ENCODE peak calls at places on chromosome 12, in eight cellular contexts. T is fibroblast of lung; K is H9; U is activated T-helper 1 cell treated with anti-CD3 and anti-CD28 coated beads, Interleukin-2, amount 50 U/mL, for 16 hours; V is posterior cingulate gyrus; J is NCI-H146; P is GM04504; Y is NCI-H748 treated with DMSO at 0.1 percent for 48 hours. A is an unnamed sample.
A peak's percentile ranks its signal among the peaks of the same experiment; 100 is the strongest.

GRCh38 chr12:737117-737739 is 15.2 kb upstream of the WNK1 start:
- DNase-seq in T (no peak), K (no peak), U (no peak), V (no peak), J (no peak), P (no peak), Y (no peak), A (no peak)

GRCh38 chr12:53461059-53461458 is 9.2 kb downstream of the PCBP2 start:
- DNase-seq in T (no peak), K (no peak), U (no peak), V (no peak), J (no peak), P (no peak), Y (no peak), A (no peak)

GRCh38 chr12:90253142-90253541 is 544.5 kb upstream of the ATP2B1 start:
- DNase-seq in T (no peak), K (no peak), U (no peak), V (no peak), J (no peak), P (no peak), Y (no peak), A (no peak)

GRCh38 chr12:54141534-54142475 is 47.0 kb downstream of the SMUG1 start:
- DNase-seq in T (no peak), K (no peak), U (no peak), V (no peak), J (no peak), P (peak; percentile 69), Y (no peak), A (no peak)

GRCh38 chr12:119236372-119236771 is 57.6 kb downstream of the HSPB8 start:
- DNase-seq in T (no peak), K (no peak), U (no peak), V (no peak), J (no peak), P (no peak), Y (no peak), A (no peak)

GRCh38 chr12:76714415-76714814 is 49.5 kb upstream of the ZDHHC17 start:
- DNase-seq in T (no peak), K (no peak), U (no peak), V (no peak), J (no peak), P (no peak), Y (no peak), A (no peak)

GRCh38 chr12:59113831-59114273 is 193.5 kb upstream of the LRIG3 start:
- DNase-seq in T (peak; percentile 86), K (peak; percentile 88), U (no peak), V (peak; percentile 89), J (peak; percentile 90), P (peak; percentile 62), Y (peak; percentile 77), A (peak; percentile 29)

GRCh38 chr12:106415134-106415533 is 57.6 kb downstream of the POLR3B start:
- DNase-seq in T (no peak), K (no peak), U (no peak), V (no peak), J (no peak), P (no peak), Y (no peak), A (peak; percentile 7)

GRCh38 chr12:19886805-19887105 is 447.5 kb downstream of the AEBP2 start:
- DNase-seq in T (peak; percentile 49), K (no peak), U (no peak), V (no peak), J (no peak), P (no peak), Y (no peak), A (no peak)

GRCh38 chr12:16880864-16881285 is 274.9 kb upstream of the LMO3 start:
- DNase-seq in T (no peak), K (peak; percentile 35), U (no peak), V (peak; percentile 41), J (peak; percentile 97), P (no peak), Y (peak; percentile 81), A (no peak)

GRCh38 chr12:77645966-77646598 is 184.6 kb upstream of the NAV3 start:
- DNase-seq in T (no peak), K (peak; percentile 66), U (no peak), V (no peak), J (no peak), P (no peak), Y (no peak), A (no peak)

GRCh38 chr12:62717636-62718035 is 217.3 kb downstream of the PPM1H start:
- DNase-seq in T (no peak), K (no peak), U (no peak), V (no peak), J (peak; percentile 30), P (no peak), Y (no peak), A (no peak)

GRCh38 chr12:78028426-78028825 is 197.7 kb downstream of the NAV3 start:
- DNase-seq in T (no peak), K (no peak), U (no peak), V (no peak), J (no peak), P (no peak), Y (no peak), A (no peak)

GRCh38 chr12:91913651-91914050 is 232.0 kb downstream of the BTG1 start:
- DNase-seq in T (no peak), K (no peak), U (no peak), V (no peak), J (no peak), P (no peak), Y (no peak), A (no peak)

GRCh38 chr12:99281277-99281676 is 366.3 kb upstream of the GARIN6 start:
- DNase-seq in T (no peak), K (no peak), U (no peak), V (no peak), J (no peak), P (no peak), Y (no peak), A (no peak)

GRCh38 chr12:13816394-13816793 is 165.0 kb downstream of the GRIN2B start:
- DNase-seq in T (no peak), K (no peak), U (no peak), V (no peak), J (peak; percentile 67), P (no peak), Y (no peak), A (no peak)

A was measured in H54.